ENCODE peak calls at places on chromosomes 12 and 14, in nine cellular contexts. L, V, G, A, E, I, U, J and S are unnamed samples.

GRCh38 chr12:26241095-26241494 is 45.7 kb downstream of the SSPN start:
- DNase-seq in A (no peak), E (no peak), L (no peak), J (no peak), U (no peak), V (no peak), I (no peak), G (no peak), S (no peak)

GRCh38 chr12:87384226-87384625 is 645.0 kb downstream of the C12orf50 start:
- DNase-seq in G (no peak), I (no peak), V (no peak), L (no peak), J (no peak), E (no peak), U (no peak), A (no peak), S (no peak)

GRCh38 chr14:102537981-102538597 is 28.5 kb upstream of the ANKRD9 start:
- DNase-seq in I (no peak), G (no peak), V (no peak), J (no peak), L (no peak), E (no peak), U (no peak), A (no peak), S (no peak)

GRCh38 chr12:105032703-105033357 is 46.7 kb downstream of the NOPCHAP1 start:
- DNase-seq in V (no peak), G (no peak), E (no peak), A (no peak), I (peak), L (peak), J (no peak), U (no peak), S (no peak)

GRCh38 chr14:37580146-37580545 is 14.9 kb downstream of the FOXA1 start:
- DNase-seq in L (no peak), G (no peak), I (no peak), J (no peak), E (no peak), U (no peak), A (no peak), V (no peak), S (no peak)

GRCh38 chr12:68207276-68207675 is 18.3 kb downstream of the IL26 start:
- DNase-seq in E (peak), V (no peak), G (no peak), J (no peak), L (no peak), A (no peak), U (no peak), I (no peak), S (no peak)

GRCh38 chr14:35222324-35222723 is 69.9 kb upstream of the PSMA6 start:
- DNase-seq in A (no peak), G (no peak), I (no peak), J (no peak), U (no peak), E (no peak), V (no peak), L (no peak), S (no peak)

GRCh38 chr14:74973003-74973614 is 17.7 kb upstream of the PGF start:
- DNase-seq in J (no peak), V (no peak), A (no peak), U (no peak), E (no peak), I (peak), L (peak), G (no peak), S (peak)

GRCh38 chr14:100304825-100305445 is 1.3 kb downstream of the SLC25A29 start:
- DNase-seq in U (peak), E (no peak), G (no peak), L (peak), I (no peak), V (peak), A (peak), J (no peak), S (peak)

GRCh38 chr12:4009979-4010704 is 136.9 kb upstream of the PARP11 start:
- DNase-seq in L (no peak), J (no peak), U (no peak), V (no peak), A (no peak), G (no peak), I (no peak), E (no peak), S (no peak)

GRCh38 chr12:34121360-34121759 is 99.1 kb downstream of the ALG10 start:
- DNase-seq in J (no peak), L (no peak), V (no peak), G (no peak), U (no peak), E (no peak), A (no peak), I (no peak), S (no peak)

GRCh38 chr12:25876383-25877045 is 82.0 kb upstream of the RASSF8 start:
- DNase-seq in V (peak), A (no peak), E (no peak), U (no peak), L (no peak), G (no peak), I (no peak), J (no peak), S (no peak)

GRCh38 chr12:21773263-21773741 is 1.2 kb downstream of the KCNJ8 start:
- DNase-seq in V (peak), J (no peak), U (peak), I (peak), G (no peak), A (peak), E (no peak), L (peak), S (peak)

GRCh38 chr12:108482717-108483212 is 32.3 kb upstream of the FICD start:
- DNase-seq in A (no peak), V (peak), J (no peak), I (no peak), U (peak), L (no peak), G (no peak), E (no peak), S (no peak)

GRCh38 chr12:93242154-93242958 is 135.4 kb upstream of the NUDT4 start:
- DNase-seq in L (no peak), A (no peak), I (no peak), G (no peak), U (no peak), E (no peak), J (no peak), V (no peak), S (no peak)

GRCh38 chr12:113580437-113580836 is 108.8 kb upstream of the LHX5 start:
- DNase-seq in G (no peak), A (no peak), I (no peak), L (no peak), U (no peak), J (no peak), V (no peak), E (no peak), S (no peak)

GRCh38 chr14:67943947-67944346 is 124.4 kb downstream of the RAD51B start:
- DNase-seq in U (peak), A (peak), J (peak), G (no peak), L (peak), I (peak), E (peak), V (peak), S (peak)

GRCh38 chr14:96271421-96271762 is 15.4 kb downstream of the BDKRB1 start:
- DNase-seq in J (no peak), G (no peak), E (no peak), U (no peak), V (no peak), L (no peak), A (no peak), I (no peak), S (no peak)

GRCh38 chr12:26056335-26056734 is 68.5 kb downstream of the BHLHE41 start:
- DNase-seq in I (peak), L (no peak), G (no peak), V (no peak), J (peak), A (no peak), U (no peak), E (peak), S (no peak)

GRCh38 chr14:68663385-68664076 is 129.3 kb downstream of the ZFP36L1 start:
- DNase-seq in J (no peak), L (peak), G (no peak), V (no peak), I (peak), A (no peak), E (no peak), U (no peak), S (peak)

GRCh38 chr14:101201535-101202125 is 298.1 kb upstream of the RTL1 start:
- DNase-seq in U (no peak), A (no peak), L (no peak), J (no peak), G (no peak), V (no peak), E (no peak), I (no peak), S (no peak)

GRCh38 chr12:1592444-1593231 is 1.7 kb downstream of the FBXL14 start:
- DNase-seq in V (peak), G (peak), U (peak), E (no peak), L (peak), A (peak), I (peak), J (no peak), S (peak)

GRCh38 chr14:106518054-106518943 is 991.9 kb downstream of the TMEM121 start:
- DNase-seq in A (peak), G (no peak), V (no peak), J (peak), U (no peak), L (no peak), I (no peak), E (peak), S (peak)

GRCh38 chr12:68342966-68343365 is 10.8 kb upstream of the MDM1 start:
- DNase-seq in V (no peak), J (peak), I (no peak), A (no peak), G (no peak), E (peak), L (no peak), U (no peak), S (no peak)

GRCh38 chr14:72739446-72740405 is 154.2 kb downstream of the DPF3 start:
- DNase-seq in I (no peak), V (no peak), G (no peak), E (no peak), J (no peak), A (no peak), U (no peak), L (no peak), S (no peak)

GRCh38 chr14:34365309-34365915 is 96.6 kb downstream of the SPTSSA start:
- DNase-seq in G (no peak), L (peak), I (peak), U (no peak), V (no peak), J (peak), E (no peak), A (no peak), S (no peak)